ENCODE peak calls at places on chromosomes 2 and 18, in five cellular contexts. O, J, A, Q and X are unnamed samples.

GRCh38 chr2:112198780-112199179 is 56.1 kb downstream of the ZC3H8 start:
- DNase-seq in Q (no peak), A (no peak), J (peak), O (no peak), X (no peak)

GRCh38 chr18:28174181-28174906 is 2.6 kb downstream of the CDH2 start:
- DNase-seq in A (no peak), J (no peak), Q (no peak), O (peak), X (no peak)

GRCh38 chr2:100141906-100142305 is 484 bp downstream of the AFF3 start:
- DNase-seq in O (no peak), Q (no peak), A (no peak), J (no peak), X (no peak)

GRCh38 chr2:205766765-205767359 is 84.6 kb downstream of the NRP2 start:
- DNase-seq in A (peak), J (no peak), Q (peak), O (peak), X (no peak)

GRCh38 chr2:96533292-96534073 is 3.1 kb upstream of the ARID5A start:
- DNase-seq in A (peak), J (no peak), Q (peak), O (peak), X (peak)

GRCh38 chr18:45910405-45911023 is 56.6 kb downstream of the EPG5 start:
- DNase-seq in A (peak), Q (peak), J (peak), O (peak), X (no peak)

GRCh38 chr2:101418704-101419663 is 31.7 kb upstream of the CREG2 start:
- DNase-seq in J (no peak), A (no peak), O (peak), Q (peak), X (no peak)

GRCh38 chr2:175234650-175235049 is 53.1 kb upstream of the ATP5MC3 start:
- DNase-seq in A (no peak), O (no peak), Q (no peak), J (no peak), X (no peak)

GRCh38 chr2:239149501-239149900 is 251.3 kb downstream of the HDAC4 start:
- DNase-seq in O (no peak), J (no peak), A (no peak), Q (no peak), X (no peak)

GRCh38 chr2:11589316-11589940 is 55.6 kb downstream of the GREB1 start:
- DNase-seq in Q (no peak), A (no peak), O (no peak), J (no peak), X (no peak)

GRCh38 chr2:57371186-57371585 is 675.4 kb upstream of the VRK2 start:
- DNase-seq in Q (no peak), A (no peak), J (no peak), O (peak), X (no peak)

GRCh38 chr2:240822280-240822847 is 2.3 kb upstream of the KIF1A start:
- DNase-seq in J (no peak), A (no peak), Q (no peak), O (no peak), X (no peak)

GRCh38 chr2:56130463-56131070 is 53.2 kb upstream of the CCDC85A start:
- DNase-seq in J (peak), O (peak), Q (peak), A (no peak), X (peak)

GRCh38 chr18:46364048-46364447 is 259.9 kb downstream of the HAUS1 start:
- DNase-seq in J (no peak), A (no peak), Q (no peak), O (no peak), X (no peak)

GRCh38 chr2:114714316-114714715 is 271.9 kb downstream of the DPP10 start:
- DNase-seq in A (no peak), O (no peak), J (no peak), Q (no peak), X (no peak)

GRCh38 chr2:444937-445884 is 157.3 kb upstream of the ALKAL2 start:
- DNase-seq in A (no peak), Q (no peak), O (no peak), J (no peak), X (no peak)

GRCh38 chr2:106956879-106957278 is 70.9 kb upstream of the ST6GAL2 start:
- DNase-seq in J (peak), Q (peak), O (peak), A (no peak), X (peak)
- H3K4me3 ChIP-seq in J (no peak), Q (no peak), O (no peak), A (no peak), X (no peak)

GRCh38 chr2:42777883-42778805 is 14.2 kb upstream of the OXER1 start:
- DNase-seq in O (no peak), A (no peak), Q (no peak), J (no peak), X (peak)

GRCh38 chr2:42770288-42771131 is 6.6 kb upstream of the OXER1 start:
- DNase-seq in J (no peak), Q (peak), O (peak), A (no peak), X (no peak)

GRCh38 chr2:42771546-42772153 is 7.7 kb upstream of the OXER1 start:
- DNase-seq in J (no peak), Q (no peak), O (no peak), A (no peak), X (no peak)

GRCh38 chr2:42775812-42776211 is 11.9 kb upstream of the OXER1 start:
- DNase-seq in Q (no peak), J (no peak), O (no peak), A (no peak), X (no peak)

GRCh38 chr2:42775186-42775585 is 11.3 kb upstream of the OXER1 start:
- DNase-seq in A (no peak), Q (no peak), O (no peak), J (no peak), X (no peak)
- H3K4me3 ChIP-seq in A (no peak), Q (no peak), O (no peak), J (no peak), X (no peak)

GRCh38 chr2:188813846-188814245 is 160.3 kb upstream of the COL3A1 start:
- DNase-seq in O (peak), J (no peak), Q (peak), A (no peak), X (no peak)

GRCh38 chr2:188810591-188810990 is 163.6 kb upstream of the COL3A1 start:
- DNase-seq in J (peak), O (peak), Q (peak), A (no peak), X (no peak)

GRCh38 chr2:188808921-188809320 is 165.3 kb upstream of the COL3A1 start:
- DNase-seq in J (no peak), Q (peak), O (peak), A (no peak), X (peak)

GRCh38 chr2:188813315-188813714 is 160.9 kb upstream of the COL3A1 start:
- DNase-seq in J (no peak), Q (peak), A (no peak), O (peak), X (peak)

GRCh38 chr2:188811522-188811921 is 162.7 kb upstream of the COL3A1 start:
- DNase-seq in O (peak), Q (peak), J (no peak), A (no peak), X (no peak)
- H3K4me3 ChIP-seq in O (no peak), Q (no peak), J (no peak), A (no peak), X (no peak)

GRCh38 chr18:80189197-80189865 is 58.0 kb downstream of the PARD6G start:
- DNase-seq in Q (no peak), O (no peak), A (no peak), J (no peak), X (no peak)
- H3K4me3 ChIP-seq in Q (no peak), O (no peak), A (no peak), J (no peak), X (no peak)

DNA sequence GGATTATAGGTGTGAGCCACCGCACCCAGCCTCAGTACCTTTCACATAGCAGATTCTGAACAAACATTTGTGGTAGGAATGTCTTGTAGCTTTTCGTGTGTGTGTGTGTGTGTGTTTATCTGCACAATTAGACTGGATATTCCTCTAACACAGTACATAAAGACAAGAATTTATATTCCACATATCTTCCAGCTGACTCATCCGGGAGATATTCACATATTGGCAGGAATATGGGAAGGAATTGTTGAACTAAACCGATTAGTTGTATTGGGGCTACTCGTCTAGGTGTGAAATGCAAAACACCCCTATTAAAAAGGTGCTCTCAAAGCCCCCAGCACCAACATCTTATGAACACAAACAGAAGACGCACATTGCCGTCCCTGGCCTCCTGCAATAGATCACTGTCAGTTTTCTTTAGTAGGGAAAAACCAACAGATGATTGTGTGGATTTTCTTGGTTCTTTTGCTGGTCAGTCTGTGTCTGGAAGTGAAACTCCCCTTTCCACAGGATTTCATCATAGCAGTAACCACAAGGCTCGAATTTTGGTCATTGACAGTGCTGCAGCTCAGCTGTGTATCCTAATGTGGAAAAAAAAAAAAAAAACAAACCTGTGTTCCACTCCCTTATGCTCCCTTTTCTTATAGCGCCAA is 208.5 kb upstream of the ACVR2A start:
- DNase-seq in Q (peak), O (peak), A (no peak), J (no peak), X (no peak)
- H3K4me3 ChIP-seq in Q (no peak), O (no peak), A (no peak), J (no peak), X (no peak)